ENCODE peak calls at places on chromosome 21, in six cellular contexts. One of them, this sample, is unnamed. For H3K79me1, the result is how much of the 10 kb centered on the place peaks cover.

GRCh38 chr21:39065912-39066311 is 117.3 kb downstream of the PSMG1 start:
- DNase-seq in neuronal stem cell: no peak
- DNase-seq in H1: no peak
- DNase-seq in mesenchymal stem cell: no peak
- DNase-seq in IMR-90: no peak
- DNase-seq in H9: no peak
- DNase-seq in this sample: no peak

GRCh38 chr21:14684071-14684470 is 138.0 kb upstream of the SAMSN1 start:
- DNase-seq in neuronal stem cell: no peak
- DNase-seq in H1: no peak
- DNase-seq in mesenchymal stem cell: no peak
- DNase-seq in IMR-90: no peak
- DNase-seq in H9: no peak
- DNase-seq in this sample: no peak

GRCh38 chr21:38806153-38806941 is 618 bp downstream of the ETS2 start:
- DNase-seq in neuronal stem cell: peak
- DNase-seq in H1: no peak
- DNase-seq in mesenchymal stem cell: no peak
- DNase-seq in IMR-90: no peak
- DNase-seq in H9: no peak
- DNase-seq in this sample: peak

GRCh38 chr21:39149882-39150281 is 33.4 kb downstream of the PSMG1 start:
- DNase-seq in neuronal stem cell: no peak
- DNase-seq in H1: no peak
- DNase-seq in mesenchymal stem cell: no peak
- DNase-seq in IMR-90: no peak
- DNase-seq in H9: no peak
- DNase-seq in this sample: no peak

GRCh38 chr21:24716306-24716918 is 890.9 kb downstream of the MRPL39 start:
- DNase-seq in neuronal stem cell: no peak
- DNase-seq in H1: no peak
- DNase-seq in mesenchymal stem cell: no peak
- DNase-seq in IMR-90: no peak
- DNase-seq in H9: no peak
- DNase-seq in this sample: no peak

GRCh38 chr21:33380483-33380998 is 22.7 kb upstream of the IFNGR2 start:
- DNase-seq in neuronal stem cell: no peak
- DNase-seq in H1: peak
- DNase-seq in mesenchymal stem cell: peak
- DNase-seq in IMR-90: peak
- DNase-seq in H9: peak
- DNase-seq in this sample: peak

GRCh38 chr21:29230541-29231275 is 68.0 kb upstream of the BACH1 start:
- DNase-seq in neuronal stem cell: no peak
- DNase-seq in H1: no peak
- DNase-seq in mesenchymal stem cell: peak
- DNase-seq in IMR-90: no peak
- DNase-seq in H9: no peak
- DNase-seq in this sample: peak

GRCh38 chr21:16302851-16303282 is 573.1 kb downstream of the USP25 start:
- DNase-seq in neuronal stem cell: no peak
- DNase-seq in H1: no peak
- DNase-seq in mesenchymal stem cell: peak
- DNase-seq in IMR-90: peak
- DNase-seq in H9: no peak
- DNase-seq in this sample: no peak

GRCh38 chr21:21018841-21019240 is 20.6 kb downstream of the NCAM2 start:
- DNase-seq in neuronal stem cell: no peak
- DNase-seq in H1: no peak
- DNase-seq in mesenchymal stem cell: no peak
- DNase-seq in IMR-90: no peak
- DNase-seq in H9: no peak
- DNase-seq in this sample: no peak

GRCh38 chr21:33362044-33362555 is 37.3 kb downstream of the IFNAR1 start:
- DNase-seq in neuronal stem cell: no peak
- DNase-seq in H1: peak
- DNase-seq in mesenchymal stem cell: no peak
- DNase-seq in IMR-90: no peak
- DNase-seq in H9: peak
- DNase-seq in this sample: peak

DNA sequence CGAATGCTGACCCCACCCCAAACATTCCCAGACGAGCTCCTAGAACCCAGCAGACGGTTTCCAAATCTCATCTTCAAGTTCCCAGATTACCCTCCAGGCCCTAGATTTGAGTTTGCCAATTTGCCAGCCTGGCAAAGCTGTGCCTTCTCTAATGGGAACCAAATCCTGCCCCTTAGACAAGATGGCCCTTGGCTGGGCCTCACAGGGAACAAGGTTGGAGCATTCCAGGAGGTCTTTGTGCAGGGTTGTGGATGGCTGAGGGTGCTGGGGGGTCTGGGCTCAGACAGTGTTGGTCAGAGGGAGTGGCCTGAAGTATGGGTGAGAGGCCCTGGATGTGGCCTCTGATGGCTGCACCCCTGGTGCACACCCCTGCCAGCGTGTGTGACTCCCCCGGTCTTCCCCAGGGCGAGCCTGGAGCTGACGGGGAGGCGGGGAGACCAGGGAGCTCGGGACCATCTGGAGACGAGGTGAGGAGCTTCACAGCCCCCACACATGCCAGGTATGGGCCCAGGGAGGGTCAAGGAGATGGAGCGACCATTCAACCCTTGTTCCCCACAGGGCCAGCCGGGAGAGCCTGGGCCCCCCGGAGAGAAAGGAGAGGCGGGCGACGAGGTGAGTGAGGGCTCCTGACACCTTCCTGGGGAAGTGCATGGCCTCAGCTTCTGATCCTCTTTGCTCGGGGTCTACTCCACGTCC is 10.2 kb downstream of the COL6A1 start:
- DNase-seq in neuronal stem cell: no peak
- DNase-seq in H1: no peak
- DNase-seq in mesenchymal stem cell: no peak
- DNase-seq in IMR-90: no peak
- DNase-seq in H9: no peak
- DNase-seq in this sample: no peak
- H3K79me1 ChIP-seq in neuronal stem cell: under half
- H3K79me1 ChIP-seq in H1: under half
- H3K79me1 ChIP-seq in mesenchymal stem cell: under half
- H3K79me1 ChIP-seq in IMR-90: under half
- H3K79me1 ChIP-seq in H9: under half
- H3K79me1 ChIP-seq in this sample: under half

DNA sequence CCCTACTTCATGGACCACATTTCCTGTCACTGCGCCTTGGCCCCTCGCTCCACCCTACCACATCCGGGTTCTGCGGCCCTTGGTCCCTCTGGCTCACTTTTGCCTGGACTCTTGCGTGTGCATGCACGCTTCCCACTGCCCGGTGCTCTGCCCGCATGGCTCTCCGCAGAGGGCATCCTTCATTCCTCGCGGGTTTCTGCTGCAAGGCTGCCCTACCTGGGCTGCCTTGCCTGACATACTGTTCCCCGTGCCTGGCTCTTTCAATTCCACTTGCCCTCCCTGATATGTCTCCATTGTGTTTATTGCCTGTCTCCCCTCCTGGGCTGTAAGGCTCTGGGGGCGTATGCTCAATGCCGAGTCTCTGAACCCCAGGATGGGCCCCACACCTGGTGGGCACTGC is 26.4 kb downstream of the MX2 start:
- DNase-seq in neuronal stem cell: no peak
- DNase-seq in H1: no peak
- DNase-seq in mesenchymal stem cell: no peak
- DNase-seq in IMR-90: no peak
- DNase-seq in H9: no peak
- DNase-seq in this sample: no peak
- H3K27ac ChIP-seq in neuronal stem cell: no peak
- H3K27ac ChIP-seq in H1: no peak
- H3K27ac ChIP-seq in mesenchymal stem cell: no peak
- H3K27ac ChIP-seq in IMR-90: no peak
- H3K27ac ChIP-seq in H9: no peak
- H3K27ac ChIP-seq in this sample: no peak

DNA sequence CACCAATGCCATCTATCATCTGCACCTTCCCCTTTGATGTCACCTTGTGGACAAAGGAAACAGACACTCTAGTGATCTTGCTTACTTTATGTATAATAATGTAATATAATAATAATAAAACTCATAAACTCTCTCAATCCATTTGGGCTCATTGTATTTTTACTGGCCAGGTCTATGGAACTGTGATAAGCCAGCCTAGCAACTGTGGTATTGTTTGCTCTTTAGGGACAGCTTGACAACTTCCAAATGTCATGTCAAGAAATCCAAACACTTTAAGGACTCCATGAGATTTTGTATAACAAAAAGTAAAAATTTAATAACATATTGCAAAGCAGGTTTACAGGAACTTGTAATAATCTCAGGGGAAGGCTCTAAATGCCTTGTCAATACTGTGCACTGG is 1163.4 kb upstream of the TMPRSS15 start:
- DNase-seq in neuronal stem cell: no peak
- DNase-seq in H1: no peak
- DNase-seq in mesenchymal stem cell: no peak
- DNase-seq in IMR-90: no peak
- DNase-seq in H9: no peak
- DNase-seq in this sample: no peak
- H3K14ac ChIP-seq in neuronal stem cell: no peak
- H3K14ac ChIP-seq in H1: no peak
- H3K14ac ChIP-seq in mesenchymal stem cell: no peak
- H3K14ac ChIP-seq in IMR-90: no peak
- H3K14ac ChIP-seq in H9: no peak
- H3K14ac ChIP-seq in this sample: no peak

DNA sequence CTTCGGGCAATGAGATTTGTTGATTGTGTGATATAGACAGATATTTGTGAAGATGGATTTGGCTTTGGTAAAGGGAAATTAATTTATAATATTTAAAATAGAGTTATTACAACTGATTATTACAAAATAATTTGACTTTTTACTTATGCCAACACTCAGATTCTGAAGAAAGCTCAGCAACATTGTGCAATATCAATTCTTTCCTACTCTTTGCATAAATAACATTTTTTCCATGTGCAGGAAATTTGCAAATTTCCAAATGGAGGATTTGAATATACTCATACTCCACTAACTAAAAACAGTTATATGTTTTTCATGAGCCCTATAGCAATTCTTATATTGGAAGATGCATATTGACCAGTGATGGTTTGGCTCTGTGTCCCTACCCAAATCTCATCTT is 676.4 kb upstream of the ADAMTS5 start:
- DNase-seq in neuronal stem cell: no peak
- DNase-seq in H1: no peak
- DNase-seq in mesenchymal stem cell: no peak
- DNase-seq in IMR-90: no peak
- DNase-seq in H9: no peak
- DNase-seq in this sample: no peak
- H3K79me1 ChIP-seq in neuronal stem cell: under half
- H3K79me1 ChIP-seq in H1: under half
- H3K79me1 ChIP-seq in mesenchymal stem cell: under half
- H3K79me1 ChIP-seq in IMR-90: under half
- H3K79me1 ChIP-seq in H9: under half
- H3K79me1 ChIP-seq in this sample: under half

GRCh38 chr21:41641821-41642368 is 125.0 kb downstream of the RIPK4 start:
- DNase-seq in neuronal stem cell: no peak
- DNase-seq in H1: no peak
- DNase-seq in mesenchymal stem cell: peak
- DNase-seq in IMR-90: peak
- DNase-seq in H9: no peak
- DNase-seq in this sample: peak

GRCh38 chr21:41639766-41640165 is 127.1 kb downstream of the RIPK4 start:
- DNase-seq in neuronal stem cell: no peak
- DNase-seq in H1: no peak
- DNase-seq in mesenchymal stem cell: no peak
- DNase-seq in IMR-90: no peak
- DNase-seq in H9: no peak
- DNase-seq in this sample: no peak

GRCh38 chr21:41641510-41641815 is 125.4 kb downstream of the RIPK4 start:
- DNase-seq in neuronal stem cell: no peak
- DNase-seq in H1: no peak
- DNase-seq in mesenchymal stem cell: no peak
- DNase-seq in IMR-90: no peak
- DNase-seq in H9: no peak
- DNase-seq in this sample: no peak

GRCh38 chr21:41642399-41642798 is 124.5 kb downstream of the RIPK4 start:
- DNase-seq in neuronal stem cell: no peak
- DNase-seq in H1: no peak
- DNase-seq in mesenchymal stem cell: no peak
- DNase-seq in IMR-90: peak
- DNase-seq in H9: no peak
- DNase-seq in this sample: no peak

DNA sequence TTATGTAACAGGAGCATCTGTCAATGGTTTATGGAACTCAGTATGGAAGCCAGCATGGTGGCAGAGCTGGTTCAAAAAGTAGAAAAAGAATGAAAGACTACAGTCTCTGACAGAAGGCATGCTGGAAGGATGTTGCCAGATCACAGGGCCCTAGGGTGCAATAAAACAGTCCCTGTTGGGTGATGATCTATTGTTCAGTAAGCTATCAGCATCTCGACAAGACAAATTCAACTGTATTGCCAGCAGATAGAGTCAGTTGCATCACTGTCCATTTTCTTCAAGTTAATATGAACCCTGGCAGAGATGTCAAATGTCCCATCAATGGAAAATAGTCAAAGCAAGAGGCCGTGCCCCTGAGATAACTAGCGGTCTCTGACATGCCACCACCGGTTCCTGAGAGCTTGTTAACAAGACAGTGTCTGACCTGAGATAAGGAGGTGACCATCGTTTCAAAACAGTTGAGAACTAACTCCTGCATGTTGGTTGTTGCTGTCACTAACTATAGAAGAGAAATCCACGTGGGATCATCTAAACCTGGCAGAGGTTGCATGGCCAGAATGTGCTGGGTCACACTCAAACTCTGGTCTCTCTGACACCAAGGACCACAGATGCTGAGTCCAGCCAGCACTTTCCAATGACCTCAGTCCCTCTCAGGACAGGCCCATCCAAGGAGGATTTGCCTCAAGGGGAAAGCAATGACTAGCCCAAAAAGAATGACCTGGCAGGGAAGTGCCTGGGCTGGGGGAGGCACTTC is 125.9 kb downstream of the RIPK4 start:
- DNase-seq in neuronal stem cell: no peak
- DNase-seq in H1: no peak
- DNase-seq in mesenchymal stem cell: peak
- DNase-seq in IMR-90: peak
- DNase-seq in H9: no peak
- DNase-seq in this sample: peak
- H3K27ac ChIP-seq in neuronal stem cell: no peak
- H3K27ac ChIP-seq in H1: no peak
- H3K27ac ChIP-seq in mesenchymal stem cell: no peak
- H3K27ac ChIP-seq in IMR-90: no peak
- H3K27ac ChIP-seq in H9: no peak
- H3K27ac ChIP-seq in this sample: no peak

GRCh38 chr21:37384416-37384815 is 17.8 kb downstream of the DYRK1A start:
- DNase-seq in neuronal stem cell: no peak
- DNase-seq in H1: no peak
- DNase-seq in mesenchymal stem cell: no peak
- DNase-seq in IMR-90: no peak
- DNase-seq in H9: no peak
- DNase-seq in this sample: no peak

GRCh38 chr21:37381883-37382585 is 15.5 kb downstream of the DYRK1A start:
- DNase-seq in neuronal stem cell: no peak
- DNase-seq in H1: no peak
- DNase-seq in mesenchymal stem cell: no peak
- DNase-seq in IMR-90: peak
- DNase-seq in H9: no peak
- DNase-seq in this sample: no peak

GRCh38 chr21:37383784-37384311 is 17.3 kb downstream of the DYRK1A start:
- DNase-seq in neuronal stem cell: no peak
- DNase-seq in H1: no peak
- DNase-seq in mesenchymal stem cell: no peak
- DNase-seq in IMR-90: no peak
- DNase-seq in H9: no peak
- DNase-seq in this sample: no peak

GRCh38 chr21:37385179-37385765 is 18.7 kb downstream of the DYRK1A start:
- DNase-seq in neuronal stem cell: no peak
- DNase-seq in H1: no peak
- DNase-seq in mesenchymal stem cell: no peak
- DNase-seq in IMR-90: no peak
- DNase-seq in H9: no peak
- DNase-seq in this sample: no peak

GRCh38 chr21:37383066-37383465 is 16.5 kb downstream of the DYRK1A start:
- DNase-seq in neuronal stem cell: no peak
- DNase-seq in H1: no peak
- DNase-seq in mesenchymal stem cell: no peak
- DNase-seq in IMR-90: no peak
- DNase-seq in H9: no peak
- DNase-seq in this sample: no peak
- H3K14ac ChIP-seq in neuronal stem cell: no peak
- H3K14ac ChIP-seq in H1: no peak
- H3K14ac ChIP-seq in mesenchymal stem cell: no peak
- H3K14ac ChIP-seq in IMR-90: no peak
- H3K14ac ChIP-seq in H9: no peak
- H3K14ac ChIP-seq in this sample: no peak